ENCODE peak calls at places on chromosomes 4 and X, in eight cellular contexts. T, W, H, K, Y, X, F and O are unnamed samples.

GRCh38 chrX:50495616-50496015 is 25.0 kb upstream of the DGKK start:
- DNase-seq in T (no peak), W (no peak), H (peak), K (no peak), Y (no peak), X (no peak), F (peak), O (no peak)

GRCh38 chr4:18815779-18816173 is 794.2 kb upstream of the LCORL start:
- DNase-seq in T (no peak), W (no peak), H (peak), K (no peak), Y (no peak), X (no peak), F (peak), O (no peak)

GRCh38 chrX:95076449-95076848 is 1402.4 kb downstream of the FAM133A start:
- DNase-seq in T (peak), W (no peak), H (peak), K (no peak), Y (no peak), X (peak), F (peak), O (no peak)

GRCh38 chr4:7232061-7232616 is 39.8 kb downstream of the SORCS2 start:
- DNase-seq in T (no peak), W (no peak), H (no peak), K (no peak), Y (no peak), X (no peak), F (no peak), O (no peak)

GRCh38 chr4:124199755-124200154 is 512.8 kb downstream of the ANKRD50 start:
- DNase-seq in T (no peak), W (no peak), H (peak), K (no peak), Y (no peak), X (no peak), F (peak), O (no peak)

GRCh38 chr4:20127626-20128025 is 124.1 kb upstream of the SLIT2 start:
- DNase-seq in T (no peak), W (no peak), H (no peak), K (no peak), Y (no peak), X (no peak), F (peak), O (no peak)

GRCh38 chrX:133534172-133534571 is 118.9 kb upstream of the GPC4 start:
- DNase-seq in T (no peak), W (no peak), H (no peak), K (no peak), Y (no peak), X (no peak), F (no peak), O (no peak)

GRCh38 chrX:121761845-121762244 is 714.4 kb downstream of the GLUD2 start:
- DNase-seq in T (no peak), W (no peak), H (no peak), K (no peak), Y (no peak), X (no peak), F (no peak), O (no peak)

GRCh38 chr4:87014284-87014782 is 79.5 kb downstream of the AFF1 start:
- DNase-seq in T (no peak), W (no peak), H (no peak), K (no peak), Y (peak), X (no peak), F (no peak), O (peak)

GRCh38 chr4:184287697-184288255 is 70.1 kb upstream of the ENPP6 start:
- DNase-seq in T (no peak), W (no peak), H (no peak), K (no peak), Y (no peak), X (no peak), F (peak), O (no peak)

GRCh38 chr4:73451978-73452747 is 16.1 kb downstream of the AFP start:
- DNase-seq in T (no peak), W (no peak), H (no peak), K (no peak), Y (no peak), X (peak), F (peak), O (no peak)

GRCh38 chr4:57151481-57151880 is 41.3 kb upstream of the IGFBP7 start:
- DNase-seq in T (no peak), W (no peak), H (peak), K (no peak), Y (no peak), X (no peak), F (no peak), O (no peak)